ENCODE peak calls at places on chromosomes 6 and 20, in five cellular contexts. One of them, this sample, is unnamed.

GRCh38 chr20:43904195-43904594 is 10.5 kb upstream of the TOX2 start:
- DNase-seq in ascending aorta: no peak
- DNase-seq in activated gamma-delta T cell treated with anti-CD3 and anti-CD28 coated beads, Interleukin-2, amount 50 U/mL, for 16 hours: no peak
- DNase-seq in right atrium auricular region: peak
- DNase-seq in T-helper 17 cell: no peak
- DNase-seq in this sample: no peak

GRCh38 chr6:158518196-158519127 is 41.4 kb upstream of the TMEM181 start:
- DNase-seq in right atrium auricular region: peak
- DNase-seq in T-helper 17 cell: peak
- DNase-seq in ascending aorta: no peak
- DNase-seq in activated gamma-delta T cell treated with anti-CD3 and anti-CD28 coated beads, Interleukin-2, amount 50 U/mL, for 16 hours: peak
- DNase-seq in this sample: no peak

GRCh38 chr6:34025112-34025807 is 120.6 kb downstream of the GRM4 start:
- DNase-seq in ascending aorta: no peak
- DNase-seq in activated gamma-delta T cell treated with anti-CD3 and anti-CD28 coated beads, Interleukin-2, amount 50 U/mL, for 16 hours: no peak
- DNase-seq in T-helper 17 cell: no peak
- DNase-seq in right atrium auricular region: no peak
- DNase-seq in this sample: no peak

GRCh38 chr6:52675372-52675771 is 4.5 kb downstream of the TMEM14A start:
- DNase-seq in ascending aorta: no peak
- DNase-seq in activated gamma-delta T cell treated with anti-CD3 and anti-CD28 coated beads, Interleukin-2, amount 50 U/mL, for 16 hours: no peak
- DNase-seq in T-helper 17 cell: no peak
- DNase-seq in right atrium auricular region: no peak
- DNase-seq in this sample: no peak

GRCh38 chr6:13146429-13146828 is 181.9 kb downstream of the TBC1D7 start:
- DNase-seq in T-helper 17 cell: no peak
- DNase-seq in activated gamma-delta T cell treated with anti-CD3 and anti-CD28 coated beads, Interleukin-2, amount 50 U/mL, for 16 hours: no peak
- DNase-seq in right atrium auricular region: no peak
- DNase-seq in ascending aorta: no peak
- DNase-seq in this sample: no peak

GRCh38 chr6:40819182-40819834 is 219.7 kb downstream of the UNC5CL start:
- DNase-seq in ascending aorta: no peak
- DNase-seq in activated gamma-delta T cell treated with anti-CD3 and anti-CD28 coated beads, Interleukin-2, amount 50 U/mL, for 16 hours: no peak
- DNase-seq in right atrium auricular region: no peak
- DNase-seq in T-helper 17 cell: no peak
- DNase-seq in this sample: no peak

GRCh38 chr20:22684072-22684762 is 99.8 kb upstream of the FOXA2 start:
- DNase-seq in right atrium auricular region: peak
- DNase-seq in ascending aorta: peak
- DNase-seq in activated gamma-delta T cell treated with anti-CD3 and anti-CD28 coated beads, Interleukin-2, amount 50 U/mL, for 16 hours: no peak
- DNase-seq in T-helper 17 cell: no peak
- DNase-seq in this sample: no peak

GRCh38 chr6:41965429-41966213 is 24.0 kb upstream of the CCND3 start:
- DNase-seq in ascending aorta: no peak
- DNase-seq in activated gamma-delta T cell treated with anti-CD3 and anti-CD28 coated beads, Interleukin-2, amount 50 U/mL, for 16 hours: no peak
- DNase-seq in right atrium auricular region: peak
- DNase-seq in T-helper 17 cell: no peak
- DNase-seq in this sample: no peak

GRCh38 chr6:69061066-69061465 is 426.0 kb downstream of the ADGRB3 start:
- DNase-seq in ascending aorta: no peak
- DNase-seq in activated gamma-delta T cell treated with anti-CD3 and anti-CD28 coated beads, Interleukin-2, amount 50 U/mL, for 16 hours: no peak
- DNase-seq in right atrium auricular region: no peak
- DNase-seq in T-helper 17 cell: no peak
- DNase-seq in this sample: no peak

GRCh38 chr6:154039231-154039842 is at the start of gene OPRM1:
- DNase-seq in T-helper 17 cell: no peak
- DNase-seq in ascending aorta: no peak
- DNase-seq in activated gamma-delta T cell treated with anti-CD3 and anti-CD28 coated beads, Interleukin-2, amount 50 U/mL, for 16 hours: no peak
- DNase-seq in right atrium auricular region: no peak
- DNase-seq in this sample: no peak

GRCh38 chr6:139253656-139254055 is 38.1 kb downstream of the TXLNB start:
- DNase-seq in T-helper 17 cell: no peak
- DNase-seq in ascending aorta: no peak
- DNase-seq in activated gamma-delta T cell treated with anti-CD3 and anti-CD28 coated beads, Interleukin-2, amount 50 U/mL, for 16 hours: no peak
- DNase-seq in right atrium auricular region: no peak
- DNase-seq in this sample: no peak

GRCh38 chr20:63118786-63119450 is 97.0 kb downstream of the YTHDF1 start:
- DNase-seq in activated gamma-delta T cell treated with anti-CD3 and anti-CD28 coated beads, Interleukin-2, amount 50 U/mL, for 16 hours: no peak
- DNase-seq in T-helper 17 cell: no peak
- DNase-seq in right atrium auricular region: no peak
- DNase-seq in ascending aorta: no peak
- DNase-seq in this sample: no peak

GRCh38 chr6:80338201-80338836 is 231.8 kb downstream of the BCKDHB start:
- DNase-seq in activated gamma-delta T cell treated with anti-CD3 and anti-CD28 coated beads, Interleukin-2, amount 50 U/mL, for 16 hours: peak
- DNase-seq in right atrium auricular region: no peak
- DNase-seq in T-helper 17 cell: peak
- DNase-seq in ascending aorta: peak
- DNase-seq in this sample: no peak